ENCODE peak calls at places on chromosomes 6 and 20, in eight cellular contexts. D is IMR-90, O is ovary, S is gastrocnemius medialis, J is esophagus squamous epithelium, G is psoas muscle, Y is A549, F is adrenal gland. X is an unnamed sample.

GRCh38 chr6:130409394-130410095 is 43.7 kb downstream of the TMEM200A start:
- DNase-seq in D (peak; percentile 62), O (no peak), S (no peak), J (no peak), G (no peak), Y (no peak), F (no peak), X (no peak)

GRCh38 chr20:6140947-6141346 is 18.1 kb upstream of the FERMT1 start:
- DNase-seq in D (no peak), O (no peak), S (no peak), J (no peak), G (no peak), Y (no peak), F (no peak), X (no peak)

GRCh38 chr6:90103056-90103793 is 193.4 kb downstream of the BACH2 start:
- DNase-seq in D (no peak), O (no peak), S (no peak), J (no peak), G (no peak), Y (no peak), F (no peak), X (no peak)

GRCh38 chr6:166408936-166409755 is 26.4 kb upstream of the MPC1 start:
- DNase-seq in D (no peak), O (no peak), S (no peak), J (no peak), G (no peak), Y (no peak), F (no peak), X (no peak)

GRCh38 chr6:35679399-35679798 is 9.3 kb downstream of the FKBP5 start:
- DNase-seq in D (no peak), O (no peak), S (no peak), J (no peak), G (no peak), Y (no peak), F (no peak), X (no peak)

GRCh38 chr6:169263836-169264608 is 10.4 kb upstream of the THBS2 start:
- DNase-seq in D (peak; percentile 64), O (no peak), S (no peak), J (no peak), G (no peak), Y (no peak), F (peak; percentile 89), X (no peak)

GRCh38 chr6:4441981-4442434 is 306.6 kb upstream of the ECI2 start:
- DNase-seq in D (peak; percentile 73), O (no peak), S (no peak), J (no peak), G (no peak), Y (peak; percentile 8), F (no peak), X (no peak)

GRCh38 chr20:15200139-15200538 is 862.7 kb upstream of the FLRT3 start:
- DNase-seq in D (no peak), O (no peak), S (no peak), J (no peak), G (no peak), Y (no peak), F (no peak), X (no peak)

GRCh38 chr20:6558361-6558760 is 209.1 kb upstream of the BMP2 start:
- DNase-seq in D (no peak), O (no peak), S (no peak), J (no peak), G (no peak), Y (no peak), F (no peak), X (no peak)

GRCh38 chr6:167689751-167690150 is 137.0 kb upstream of the AFDN start:
- DNase-seq in D (no peak), O (no peak), S (no peak), J (no peak), G (no peak), Y (no peak), F (peak; percentile 25), X (no peak)

GRCh38 chr20:63133481-63134091 is 82.3 kb downstream of the YTHDF1 start:
- DNase-seq in D (no peak), O (no peak), S (no peak), J (no peak), G (no peak), Y (no peak), F (no peak), X (peak; percentile 2)

GRCh38 chr20:63758152-63758551 is 18.6 kb downstream of the SLC2A4RG start:
- DNase-seq in D (no peak), O (no peak), S (no peak), J (no peak), G (no peak), Y (no peak), F (no peak), X (no peak)

GRCh38 chr6:11083491-11083890 is 10.1 kb upstream of the SMIM13 start:
- DNase-seq in D (peak; percentile 89), O (no peak), S (no peak), J (no peak), G (no peak), Y (no peak), F (no peak), X (no peak)

GRCh38 chr6:165574770-165575549 is 88.1 kb downstream of the PDE10A start:
- DNase-seq in D (peak; percentile 51), O (no peak), S (no peak), J (no peak), G (no peak), Y (no peak), F (no peak), X (no peak)

GRCh38 chr6:73207221-73207837 is 18.0 kb downstream of the KHDC1L start:
- DNase-seq in D (no peak), O (no peak), S (no peak), J (no peak), G (no peak), Y (no peak), F (no peak), X (no peak)

GRCh38 chr6:11366183-11366933 is 133.9 kb upstream of the NEDD9 start:
- DNase-seq in D (no peak), O (no peak), S (no peak), J (no peak), G (no peak), Y (no peak), F (no peak), X (no peak)

GRCh38 chr20:41086402-41087324 is 50.7 kb upstream of the PLCG1 start:
- DNase-seq in D (no peak), O (no peak), S (no peak), J (no peak), G (no peak), Y (no peak), F (no peak), X (no peak)

GRCh38 chr6:57021086-57021720 is 25.3 kb upstream of the KIAA1586 start:
- DNase-seq in D (peak; percentile 64), O (no peak), S (no peak), J (no peak), G (no peak), Y (peak; percentile 36), F (no peak), X (no peak)

GRCh38 chr6:40822619-40823018 is 216.4 kb downstream of the UNC5CL start:
- DNase-seq in D (no peak), O (no peak), S (no peak), J (no peak), G (no peak), Y (no peak), F (no peak), X (no peak)

GRCh38 chr20:43404880-43405279 is 52.8 kb upstream of the SRSF6 start:
- DNase-seq in D (no peak), O (no peak), S (no peak), J (no peak), G (no peak), Y (peak; percentile 25), F (no peak), X (no peak)

GRCh38 chr6:130676077-130676772 is 151.0 kb upstream of the SMLR1 start:
- DNase-seq in D (no peak), O (peak; percentile 55), S (peak; percentile 16), J (no peak), G (no peak), Y (no peak), F (no peak), X (no peak)

GRCh38 chr6:55603987-55604386 is 25.0 kb upstream of the HMGCLL1 start:
- DNase-seq in D (no peak), O (no peak), S (no peak), J (no peak), G (no peak), Y (no peak), F (no peak), X (no peak)

GRCh38 chr6:26388441-26388840 is 5.5 kb downstream of the BTN2A2 start:
- DNase-seq in D (peak; percentile 71), O (no peak), S (no peak), J (no peak), G (no peak), Y (no peak), F (no peak), X (no peak)

DNA sequence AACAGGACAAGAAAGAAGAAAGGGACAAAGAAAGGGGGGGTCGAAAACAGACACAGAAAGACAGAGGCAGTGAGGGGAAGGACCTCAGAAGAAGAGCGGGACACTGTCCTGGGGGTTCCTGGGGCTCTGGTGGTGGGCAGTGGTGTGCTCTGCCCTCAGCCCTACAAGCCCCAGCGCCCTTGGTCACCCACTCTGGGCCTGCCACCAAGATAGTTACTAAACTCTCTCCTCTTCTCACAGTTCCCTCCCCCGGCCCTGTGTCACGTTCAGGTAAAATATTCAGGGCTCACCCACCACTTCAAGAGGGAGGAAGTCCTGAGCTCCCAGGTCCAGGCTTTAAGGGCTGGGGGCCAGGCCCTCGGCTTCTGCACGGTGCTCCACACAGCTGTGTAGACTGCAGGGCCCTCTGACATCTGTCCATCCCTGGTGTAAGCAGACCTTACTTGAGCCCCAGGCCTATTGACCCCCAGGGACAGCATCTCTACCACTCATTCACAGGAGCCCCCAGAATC is 87.4 kb downstream of the MRPL14 start:
- DNase-seq in D (no peak), O (no peak), S (no peak), J (no peak), G (no peak), Y (no peak), F (no peak), X (peak; percentile 8)
- H3K4me1 ChIP-seq in D (peaks cover 46% of the 10 kb centered on the region), O (no peaks in the 10 kb centered on the region), S (peaks cover 4% of the 10 kb centered on the region), J (peaks cover 21% of the 10 kb centered on the region), G (peaks cover 15% of the 10 kb centered on the region), Y (peaks cover 79% of the 10 kb centered on the region), F (peaks cover 17% of the 10 kb centered on the region), X (peaks cover 30% of the 10 kb centered on the region)

GRCh38 chr6:13927203-13927602 is 2.5 kb downstream of the RNF182 start:
- DNase-seq in D (no peak), O (no peak), S (no peak), J (no peak), G (no peak), Y (peak; percentile 21), F (no peak), X (no peak)
- TF ChIP-seq CTCF in D (no peak), O (no peak), S (no peak), J (no peak), G (no peak), Y (no peak), F (no peak), X (no peak)

DNA sequence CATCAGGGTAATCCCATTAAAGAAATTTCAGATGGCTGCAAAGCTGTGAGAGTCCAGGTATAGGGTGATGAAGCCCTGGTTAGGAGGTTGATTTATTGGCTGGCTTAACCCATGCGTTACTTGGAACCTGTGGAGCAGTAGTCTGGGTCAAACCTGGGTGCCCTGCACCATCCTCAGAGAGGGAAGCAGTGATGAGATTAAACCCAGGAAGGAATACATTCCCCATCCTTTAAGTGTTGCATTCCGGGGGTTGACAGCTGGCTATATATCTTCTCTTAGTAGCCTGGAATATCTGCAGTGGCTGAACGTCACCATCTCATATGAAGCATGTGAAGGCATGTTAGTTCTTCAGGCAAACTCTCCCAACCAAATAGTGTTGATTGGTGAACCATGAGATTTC is 44.9 kb upstream of the JAG1 start:
- DNase-seq in D (no peak), O (no peak), S (no peak), J (no peak), G (no peak), Y (no peak), F (no peak), X (no peak)
- H3K4me1 ChIP-seq in D (peaks cover 10% of the 10 kb centered on the region), O (peaks cover 5% of the 10 kb centered on the region), S (no peaks in the 10 kb centered on the region), J (peaks cover 9% of the 10 kb centered on the region), G (no peaks in the 10 kb centered on the region), Y (peaks cover 81% of the 10 kb centered on the region), F (no peaks in the 10 kb centered on the region), X (peaks cover 60% of the 10 kb centered on the region)

GRCh38 chr20:54209216-54209813 is 1.4 kb downstream of the PFDN4 start:
- DNase-seq in D (no peak), O (no peak), S (no peak), J (no peak), G (no peak), Y (no peak), F (no peak), X (no peak)
- TF ChIP-seq CTCF in D (no peak), O (no peak), S (no peak), J (no peak), G (no peak), Y (peak; percentile 20), F (no peak), X (no peak)

X was measured in tibial artery.